ENCODE peak calls at places on chromosomes 3 and 15, in five cellular contexts. P is stimulated activated CD4-positive, alpha-beta T cell treated with anti-CD3 and anti-CD28 coated beads, TNF-alpha, amount 100 ng/mL, for 4 hours; A is HT1080; Y is GM12892; L is psoas muscle. G is an unnamed sample.

GRCh38 chr15:41698779-41699178 is 38.6 kb downstream of the MGA start:
- DNase-seq in P (no peak), A (peak), Y (no peak), L (no peak), G (no peak)

GRCh38 chr3:127480196-127480933 is 110.2 kb downstream of the TPRA1 start:
- DNase-seq in P (no peak), A (no peak), Y (no peak), L (no peak), G (no peak)

GRCh38 chr15:68578960-68579935 is at the start of gene CORO2B:
- DNase-seq in P (no peak), A (peak), Y (no peak), L (peak), G (no peak)

GRCh38 chr15:81531141-81531592 is 157.2 kb upstream of the TMC3 start:
- DNase-seq in P (no peak), A (peak), Y (no peak), L (no peak), G (peak)

GRCh38 chr3:34011171-34012101 is 213.0 kb downstream of the PDCD6IP start:
- DNase-seq in P (no peak), A (peak), Y (no peak), L (no peak), G (no peak)

GRCh38 chr3:23807161-23808015 is 1.6 kb downstream of the UBE2E1 start:
- DNase-seq in P (no peak), A (peak), Y (no peak), L (no peak), G (no peak)

GRCh38 chr3:3765661-3766060 is 33.6 kb upstream of the LRRN1 start:
- DNase-seq in P (no peak), A (no peak), Y (no peak), L (no peak), G (no peak)

GRCh38 chr3:135310317-135310716 is 515.3 kb downstream of the EPHB1 start:
- DNase-seq in P (no peak), A (peak), Y (no peak), L (no peak), G (no peak)

GRCh38 chr3:17686613-17687012 is 55.8 kb downstream of the TBC1D5 start:
- DNase-seq in P (no peak), A (peak), Y (no peak), L (no peak), G (no peak)

GRCh38 chr3:12005951-12006625 is 1.9 kb downstream of the SYN2 start:
- DNase-seq in P (no peak), A (no peak), Y (no peak), L (no peak), G (no peak)

GRCh38 chr3:37962906-37963486 is 27.6 kb upstream of the VILL start:
- DNase-seq in P (no peak), A (no peak), Y (no peak), L (no peak), G (no peak)

GRCh38 chr3:66989860-66990696 is 8.0 kb upstream of the KBTBD8 start:
- DNase-seq in P (no peak), A (peak), Y (no peak), L (no peak), G (no peak)

GRCh38 chr3:170689218-170689874 is 103.5 kb upstream of the SLC7A14 start:
- DNase-seq in P (no peak), A (peak), Y (no peak), L (no peak), G (peak)

GRCh38 chr3:41198526-41198925 is 779 bp upstream of the CTNNB1 start:
- DNase-seq in P (no peak), A (no peak), Y (no peak), L (peak), G (no peak)

GRCh38 chr15:31128919-31129768 is 27.6 kb upstream of the TRPM1 start:
- DNase-seq in P (peak), A (peak), Y (peak), L (peak), G (peak)

GRCh38 chr3:4720316-4721075 is 227.3 kb downstream of the ITPR1 start:
- DNase-seq in P (no peak), A (peak), Y (no peak), L (peak), G (no peak)

GRCh38 chr15:78540955-78541743 is 905 bp downstream of the PSMA4 start:
- DNase-seq in P (no peak), A (no peak), Y (no peak), L (no peak), G (no peak)

GRCh38 chr3:59469948-59470723 is 420.3 kb upstream of the CFAP20DC start:
- DNase-seq in P (no peak), A (peak), Y (no peak), L (no peak), G (no peak)

GRCh38 chr3:128679338-128679737 is 28.7 kb upstream of the RPN1 start:
- DNase-seq in P (no peak), A (no peak), Y (no peak), L (no peak), G (no peak)

GRCh38 chr3:13189639-13190375 is 116.6 kb upstream of the IQSEC1 start:
- DNase-seq in P (no peak), A (peak), Y (no peak), L (no peak), G (peak)

GRCh38 chr3:127760361-127760760 is 62.0 kb downstream of the MGLL start:
- DNase-seq in P (no peak), A (no peak), Y (no peak), L (peak), G (no peak)

GRCh38 chr3:56309465-56309864 is 158.8 kb downstream of the ERC2 start:
- DNase-seq in P (no peak), A (no peak), Y (no peak), L (no peak), G (no peak)

GRCh38 chr3:62882676-62883228 is 7.5 kb upstream of the CADPS start:
- DNase-seq in P (no peak), A (peak), Y (no peak), L (no peak), G (no peak)

GRCh38 chr15:55279100-55279745 is 10.4 kb downstream of the RAB27A start:
- DNase-seq in P (no peak), A (no peak), Y (no peak), L (no peak), G (no peak)

G was measured in glomerular endothelial cell.